ENCODE peak calls at places on chromosomes 2 and 18, in ten cellular contexts. One of them, this sample, is unnamed.

GRCh38 chr2:29235411-29235810 is 120.2 kb downstream of the CLIP4 start:
- DNase-seq in body of pancreas: no peak
- DNase-seq in adrenal gland: no peak
- DNase-seq in tibial artery: no peak
- DNase-seq in GM23338: no peak
- DNase-seq in thoracic aorta: no peak
- DNase-seq in H9: no peak
- DNase-seq in ovary: no peak
- DNase-seq in K562: no peak
- DNase-seq in A549: no peak
- DNase-seq in this sample: no peak

GRCh38 chr2:239728751-239729150 is 296.4 kb downstream of the NDUFA10 start:
- DNase-seq in body of pancreas: no peak
- DNase-seq in adrenal gland: no peak
- DNase-seq in tibial artery: no peak
- DNase-seq in GM23338: no peak
- DNase-seq in thoracic aorta: no peak
- DNase-seq in H9: no peak
- DNase-seq in ovary: no peak
- DNase-seq in K562: no peak
- DNase-seq in A549: no peak
- DNase-seq in this sample: no peak

GRCh38 chr2:203280428-203281064 is 41.7 kb downstream of the CYP20A1 start:
- DNase-seq in body of pancreas: no peak
- DNase-seq in adrenal gland: no peak
- DNase-seq in tibial artery: no peak
- DNase-seq in GM23338: no peak
- DNase-seq in thoracic aorta: no peak
- DNase-seq in H9: no peak
- DNase-seq in ovary: no peak
- DNase-seq in K562: no peak
- DNase-seq in A549: no peak
- DNase-seq in this sample: no peak

GRCh38 chr2:151713291-151713903 is 20.9 kb downstream of the NEB start:
- DNase-seq in body of pancreas: no peak
- DNase-seq in adrenal gland: no peak
- DNase-seq in tibial artery: no peak
- DNase-seq in GM23338: no peak
- DNase-seq in thoracic aorta: no peak
- DNase-seq in H9: no peak
- DNase-seq in ovary: no peak
- DNase-seq in K562: no peak
- DNase-seq in A549: no peak
- DNase-seq in this sample: no peak

GRCh38 chr2:68669651-68670050 is 26.3 kb downstream of the PROKR1 start:
- DNase-seq in body of pancreas: no peak
- DNase-seq in adrenal gland: no peak
- DNase-seq in tibial artery: no peak
- DNase-seq in GM23338: no peak
- DNase-seq in thoracic aorta: no peak
- DNase-seq in H9: no peak
- DNase-seq in ovary: no peak
- DNase-seq in K562: no peak
- DNase-seq in A549: no peak
- DNase-seq in this sample: no peak

GRCh38 chr2:8437228-8437948 is 244.5 kb upstream of the ID2 start:
- DNase-seq in body of pancreas: no peak
- DNase-seq in adrenal gland: no peak
- DNase-seq in tibial artery: no peak
- DNase-seq in GM23338: no peak
- DNase-seq in thoracic aorta: no peak
- DNase-seq in H9: no peak
- DNase-seq in ovary: no peak
- DNase-seq in K562: no peak
- DNase-seq in A549: no peak
- DNase-seq in this sample: peak; percentile 48

GRCh38 chr2:107635883-107636282 is 190.8 kb upstream of the RGPD4 start:
- DNase-seq in body of pancreas: no peak
- DNase-seq in adrenal gland: no peak
- DNase-seq in tibial artery: no peak
- DNase-seq in GM23338: no peak
- DNase-seq in thoracic aorta: no peak
- DNase-seq in H9: no peak
- DNase-seq in ovary: no peak
- DNase-seq in K562: no peak
- DNase-seq in A549: no peak
- DNase-seq in this sample: no peak

GRCh38 chr2:239626971-239627598 is 226.3 kb upstream of the HDAC4 start:
- DNase-seq in body of pancreas: no peak
- DNase-seq in adrenal gland: no peak
- DNase-seq in tibial artery: no peak
- DNase-seq in GM23338: peak; percentile 20
- DNase-seq in thoracic aorta: no peak
- DNase-seq in H9: no peak
- DNase-seq in ovary: no peak
- DNase-seq in K562: no peak
- DNase-seq in A549: no peak
- DNase-seq in this sample: peak; percentile 50

GRCh38 chr18:23573948-23574431 is 12.3 kb downstream of the NPC1 start:
- DNase-seq in body of pancreas: peak; percentile 12
- DNase-seq in adrenal gland: peak; percentile 93
- DNase-seq in tibial artery: no peak
- DNase-seq in GM23338: peak; percentile 37
- DNase-seq in thoracic aorta: no peak
- DNase-seq in H9: no peak
- DNase-seq in ovary: peak; percentile 30
- DNase-seq in K562: peak; percentile 32
- DNase-seq in A549: no peak
- DNase-seq in this sample: no peak

GRCh38 chr2:207136872-207137271 is 28.9 kb downstream of the KLF7 start:
- DNase-seq in body of pancreas: no peak
- DNase-seq in adrenal gland: no peak
- DNase-seq in tibial artery: no peak
- DNase-seq in GM23338: no peak
- DNase-seq in thoracic aorta: no peak
- DNase-seq in H9: no peak
- DNase-seq in ovary: no peak
- DNase-seq in K562: no peak
- DNase-seq in A549: no peak
- DNase-seq in this sample: no peak

GRCh38 chr2:36800381-36800780 is 103.9 kb downstream of the VIT start:
- DNase-seq in body of pancreas: no peak
- DNase-seq in adrenal gland: no peak
- DNase-seq in tibial artery: no peak
- DNase-seq in GM23338: no peak
- DNase-seq in thoracic aorta: no peak
- DNase-seq in H9: no peak
- DNase-seq in ovary: no peak
- DNase-seq in K562: peak; percentile 22
- DNase-seq in A549: no peak
- DNase-seq in this sample: no peak

DNA sequence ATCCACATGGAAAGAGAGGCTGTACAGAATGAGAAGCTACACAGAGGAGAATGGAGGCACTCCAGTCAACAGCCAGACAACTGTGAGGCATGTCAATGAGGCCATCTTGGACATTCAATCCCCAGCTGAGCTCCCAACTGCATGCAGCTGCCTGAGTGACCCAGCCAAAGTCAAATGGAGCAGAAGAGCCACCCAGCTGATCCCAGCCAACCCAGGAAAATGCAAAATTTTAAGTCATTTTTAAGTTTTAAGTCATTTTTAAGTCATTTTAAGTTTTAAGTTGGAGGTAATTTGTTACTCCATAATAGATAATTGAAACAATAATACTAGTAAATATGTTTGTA is 63.6 kb downstream of the RBMS1 start:
- DNase-seq in body of pancreas: no peak
- DNase-seq in adrenal gland: no peak
- DNase-seq in tibial artery: no peak
- DNase-seq in GM23338: no peak
- DNase-seq in thoracic aorta: no peak
- DNase-seq in H9: no peak
- DNase-seq in ovary: no peak
- DNase-seq in K562: no peak
- DNase-seq in A549: no peak
- DNase-seq in this sample: no peak
- H3K4me1 ChIP-seq in body of pancreas: peaks cover 4% of the 10 kb centered on the region
- H3K4me1 ChIP-seq in adrenal gland: no peaks in the 10 kb centered on the region
- H3K4me1 ChIP-seq in tibial artery: peaks cover 49% of the 10 kb centered on the region
- H3K4me1 ChIP-seq in GM23338: peaks cover 9% of the 10 kb centered on the region
- H3K4me1 ChIP-seq in thoracic aorta: peaks cover 37% of the 10 kb centered on the region
- H3K4me1 ChIP-seq in H9: no peaks in the 10 kb centered on the region
- H3K4me1 ChIP-seq in ovary: peaks cover 6% of the 10 kb centered on the region
- H3K4me1 ChIP-seq in K562: no peaks in the 10 kb centered on the region
- H3K4me1 ChIP-seq in A549: peaks cover 46% of the 10 kb centered on the region
- H3K4me1 ChIP-seq in this sample: peaks cover 68% of the 10 kb centered on the region

GRCh38 chr2:72137498-72138010 is 10.1 kb downstream of the CYP26B1 start:
- DNase-seq in body of pancreas: peak; percentile 30
- DNase-seq in adrenal gland: peak; percentile 57
- DNase-seq in tibial artery: peak; percentile 42
- DNase-seq in GM23338: peak; percentile 81
- DNase-seq in thoracic aorta: no peak
- DNase-seq in H9: peak; percentile 80
- DNase-seq in ovary: peak; percentile 11
- DNase-seq in K562: peak; percentile 77
- DNase-seq in A549: peak; percentile 88
- DNase-seq in this sample: no peak
- TF ChIP-seq CTCF in body of pancreas: peak; percentile 77
- TF ChIP-seq CTCF in adrenal gland: peak; percentile 77
- TF ChIP-seq CTCF in tibial artery: peak; percentile 64
- TF ChIP-seq CTCF in GM23338: peak; percentile 94
- TF ChIP-seq CTCF in thoracic aorta: peak; percentile 87
- TF ChIP-seq CTCF in H9: peak; percentile 97
- TF ChIP-seq CTCF in ovary: peak; percentile 17
- TF ChIP-seq CTCF in K562: peak; percentile 90
- TF ChIP-seq CTCF in A549: peak; percentile 98
- TF ChIP-seq CTCF in this sample: peak; percentile 91

DNA sequence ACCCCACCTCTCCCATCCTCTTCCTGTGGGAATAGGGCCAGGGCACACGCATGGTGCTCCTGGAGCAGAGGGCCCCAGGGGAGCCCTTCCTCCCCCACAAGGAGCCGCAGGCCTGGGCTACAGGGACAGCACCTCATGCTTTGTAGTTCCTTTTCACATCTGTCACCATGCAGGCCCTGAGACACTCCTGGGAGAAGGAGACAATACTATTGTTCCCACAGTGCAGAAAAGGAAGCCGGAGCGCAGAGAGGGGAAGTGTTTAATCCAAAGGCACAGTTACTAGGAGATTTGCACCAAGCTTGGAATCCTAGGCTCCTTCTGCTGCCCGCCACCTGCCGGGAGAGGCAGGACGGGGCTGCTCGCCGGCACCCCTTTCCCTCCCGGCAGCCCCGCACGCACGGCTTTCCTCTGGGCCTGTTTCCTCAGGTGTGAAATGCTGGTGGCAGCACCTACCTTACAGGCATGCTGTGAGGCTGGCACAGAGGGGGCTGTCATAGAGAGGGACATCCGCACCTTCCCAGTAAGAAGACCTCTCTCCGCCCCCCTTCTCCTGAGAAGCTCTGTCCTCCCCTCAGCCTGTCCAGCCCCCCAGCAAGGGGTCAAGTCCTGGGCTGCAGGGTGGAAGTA is 62.7 kb downstream of the SMAD7 start:
- DNase-seq in body of pancreas: no peak
- DNase-seq in adrenal gland: no peak
- DNase-seq in tibial artery: no peak
- DNase-seq in GM23338: peak; percentile 30
- DNase-seq in thoracic aorta: no peak
- DNase-seq in H9: peak; percentile 31
- DNase-seq in ovary: no peak
- DNase-seq in K562: no peak
- DNase-seq in A549: no peak
- DNase-seq in this sample: no peak
- H3K27ac ChIP-seq in body of pancreas: no peak overlapping the region
- H3K27ac ChIP-seq in adrenal gland: no peak overlapping the region
- H3K27ac ChIP-seq in tibial artery: no peak overlapping the region
- H3K27ac ChIP-seq in GM23338: no peak overlapping the region
- H3K27ac ChIP-seq in thoracic aorta: no peak overlapping the region
- H3K27ac ChIP-seq in H9: no peak overlapping the region
- H3K27ac ChIP-seq in ovary: no peak overlapping the region
- H3K27ac ChIP-seq in K562: no peak overlapping the region
- H3K27ac ChIP-seq in A549: no peak overlapping the region
- H3K27ac ChIP-seq in this sample: no peak overlapping the region

DNA sequence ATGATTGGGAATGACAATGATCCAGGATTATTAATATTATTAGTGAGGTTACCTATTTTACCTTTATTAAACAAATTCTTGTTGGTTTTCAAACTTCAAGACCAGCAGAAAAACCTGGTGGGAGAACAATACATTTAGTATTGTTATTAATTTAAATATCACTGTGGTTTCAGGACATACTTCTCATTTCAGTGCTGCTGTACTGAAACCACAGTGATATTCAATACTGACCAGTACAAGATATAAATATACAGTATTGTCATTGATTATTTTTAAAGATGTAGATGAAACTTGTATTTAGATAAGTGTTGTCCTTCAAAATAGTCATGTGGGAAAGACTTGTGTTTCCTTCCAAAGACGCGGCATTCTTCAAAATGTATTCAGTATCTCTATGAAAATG is 1047.3 kb upstream of the CELF4 start:
- DNase-seq in body of pancreas: no peak
- DNase-seq in adrenal gland: no peak
- DNase-seq in tibial artery: no peak
- DNase-seq in GM23338: no peak
- DNase-seq in thoracic aorta: no peak
- DNase-seq in H9: no peak
- DNase-seq in ovary: no peak
- DNase-seq in K562: no peak
- DNase-seq in A549: no peak
- DNase-seq in this sample: no peak
- H3K4me1 ChIP-seq in body of pancreas: no peaks in the 10 kb centered on the region
- H3K4me1 ChIP-seq in adrenal gland: no peaks in the 10 kb centered on the region
- H3K4me1 ChIP-seq in tibial artery: no peaks in the 10 kb centered on the region
- H3K4me1 ChIP-seq in GM23338: no peaks in the 10 kb centered on the region
- H3K4me1 ChIP-seq in thoracic aorta: no peaks in the 10 kb centered on the region
- H3K4me1 ChIP-seq in H9: no peaks in the 10 kb centered on the region
- H3K4me1 ChIP-seq in ovary: no peaks in the 10 kb centered on the region
- H3K4me1 ChIP-seq in K562: no peaks in the 10 kb centered on the region
- H3K4me1 ChIP-seq in A549: no peaks in the 10 kb centered on the region
- H3K4me1 ChIP-seq in this sample: no peaks in the 10 kb centered on the region